ENCODE peak calls at places on chromosomes 4 and X, in four cellular contexts. One of them, this sample, is unnamed.

GRCh38 chr4:78493731-78494130 is 57.8 kb upstream of the ANXA3 start:
- DNase-seq in HepG2: no peak
- DNase-seq in mucosa of descending colon: no peak
- DNase-seq in neuronal stem cell: no peak
- DNase-seq in this sample: no peak

GRCh38 chr4:88583643-88584470 is 8.4 kb upstream of the HERC3 start:
- DNase-seq in HepG2: no peak
- DNase-seq in mucosa of descending colon: no peak
- DNase-seq in neuronal stem cell: no peak
- DNase-seq in this sample: no peak

GRCh38 chr4:17773125-17773698 is 8.2 kb downstream of the FAM184B start:
- DNase-seq in HepG2: no peak
- DNase-seq in mucosa of descending colon: no peak
- DNase-seq in neuronal stem cell: no peak
- DNase-seq in this sample: no peak

GRCh38 chr4:139599594-139600374 is 43.8 kb upstream of the SETD7 start:
- DNase-seq in HepG2: peak; percentile 72
- DNase-seq in mucosa of descending colon: no peak
- DNase-seq in neuronal stem cell: no peak
- DNase-seq in this sample: peak; percentile 61

GRCh38 chr4:54065282-54066087 is 1.1 kb upstream of the CHIC2 start:
- DNase-seq in HepG2: no peak
- DNase-seq in mucosa of descending colon: peak; percentile 9
- DNase-seq in neuronal stem cell: no peak
- DNase-seq in this sample: peak; percentile 38

GRCh38 chr4:166400270-166400894 is 527.3 kb downstream of the TLL1 start:
- DNase-seq in HepG2: no peak
- DNase-seq in mucosa of descending colon: no peak
- DNase-seq in neuronal stem cell: no peak
- DNase-seq in this sample: no peak

GRCh38 chr4:76449824-76450223 is 14.8 kb downstream of the SHROOM3 start:
- DNase-seq in HepG2: no peak
- DNase-seq in mucosa of descending colon: no peak
- DNase-seq in neuronal stem cell: no peak
- DNase-seq in this sample: peak; percentile 20

GRCh38 chr4:3168029-3168428 is 80.9 kb upstream of the MSANTD1 start:
- DNase-seq in HepG2: no peak
- DNase-seq in mucosa of descending colon: no peak
- DNase-seq in neuronal stem cell: no peak
- DNase-seq in this sample: peak; percentile 30

GRCh38 chr4:123488916-123489315 is 92.3 kb downstream of the SPRY1 start:
- DNase-seq in HepG2: peak; percentile 80
- DNase-seq in mucosa of descending colon: no peak
- DNase-seq in neuronal stem cell: no peak
- DNase-seq in this sample: peak; percentile 95

GRCh38 chr4:140858897-140859296 is 102.7 kb upstream of the TBC1D9 start:
- DNase-seq in HepG2: no peak
- DNase-seq in mucosa of descending colon: no peak
- DNase-seq in neuronal stem cell: no peak
- DNase-seq in this sample: peak; percentile 57

GRCh38 chrX:118548831-118549230 is 53.2 kb downstream of the DOCK11 start:
- DNase-seq in HepG2: no peak
- DNase-seq in mucosa of descending colon: no peak
- DNase-seq in neuronal stem cell: no peak
- DNase-seq in this sample: no peak

GRCh38 chr4:81060587-81061339 is 30.3 kb downstream of the BMP3 start:
- DNase-seq in HepG2: no peak
- DNase-seq in mucosa of descending colon: no peak
- DNase-seq in neuronal stem cell: no peak
- DNase-seq in this sample: no peak

GRCh38 chrX:151711154-151711553 is 4.7 kb upstream of the FATE1 start:
- DNase-seq in HepG2: no peak
- DNase-seq in mucosa of descending colon: no peak
- DNase-seq in neuronal stem cell: no peak
- DNase-seq in this sample: no peak

GRCh38 chrX:42093756-42094155 is 170.4 kb upstream of the CASK start:
- DNase-seq in HepG2: no peak
- DNase-seq in mucosa of descending colon: no peak
- DNase-seq in neuronal stem cell: no peak
- DNase-seq in this sample: no peak

GRCh38 chr4:139191373-139191772 is 14.4 kb upstream of the ELF2 start:
- DNase-seq in HepG2: no peak
- DNase-seq in mucosa of descending colon: no peak
- DNase-seq in neuronal stem cell: no peak
- DNase-seq in this sample: no peak

GRCh38 chr4:176272799-176273198 is 3.8 kb upstream of the ASB5 start:
- DNase-seq in HepG2: no peak
- DNase-seq in mucosa of descending colon: no peak
- DNase-seq in neuronal stem cell: no peak
- DNase-seq in this sample: no peak

GRCh38 chr4:110484767-110485166 is 8.8 kb downstream of the ENPEP start:
- DNase-seq in HepG2: no peak
- DNase-seq in mucosa of descending colon: no peak
- DNase-seq in neuronal stem cell: no peak
- DNase-seq in this sample: peak; percentile 14

GRCh38 chrX:64152857-64153256 is 52.7 kb downstream of the AMER1 start:
- DNase-seq in HepG2: peak; percentile 30
- DNase-seq in mucosa of descending colon: no peak
- DNase-seq in neuronal stem cell: no peak
- DNase-seq in this sample: no peak

GRCh38 chr4:155025762-155026457 is 182.5 kb upstream of the NPY2R start:
- DNase-seq in HepG2: peak; percentile 48
- DNase-seq in mucosa of descending colon: peak; percentile 83
- DNase-seq in neuronal stem cell: peak; percentile 48
- DNase-seq in this sample: peak; percentile 36

GRCh38 chrX:41002021-41002420 is 83.2 kb upstream of the USP9X start:
- DNase-seq in HepG2: peak; percentile 64
- DNase-seq in mucosa of descending colon: no peak
- DNase-seq in neuronal stem cell: no peak
- DNase-seq in this sample: no peak

GRCh38 chr4:89070041-89070440 is 13.1 kb upstream of the FAM13A start:
- DNase-seq in HepG2: no peak
- DNase-seq in mucosa of descending colon: no peak
- DNase-seq in neuronal stem cell: no peak
- DNase-seq in this sample: no peak

GRCh38 chr4:124459196-124459921 is 253.2 kb downstream of the ANKRD50 start:
- DNase-seq in HepG2: no peak
- DNase-seq in mucosa of descending colon: no peak
- DNase-seq in neuronal stem cell: no peak
- DNase-seq in this sample: no peak

GRCh38 chrX:116824785-116825184 is 362.0 kb upstream of the CT83 start:
- DNase-seq in HepG2: no peak
- DNase-seq in mucosa of descending colon: no peak
- DNase-seq in neuronal stem cell: peak; percentile 3
- DNase-seq in this sample: no peak

GRCh38 chrX:18151157-18151556 is 69.5 kb downstream of the BEND2 start:
- DNase-seq in HepG2: no peak
- DNase-seq in mucosa of descending colon: no peak
- DNase-seq in neuronal stem cell: no peak
- DNase-seq in this sample: no peak

GRCh38 chr4:2812985-2813384 is 20.1 kb downstream of the SH3BP2 start:
- DNase-seq in HepG2: no peak
- DNase-seq in mucosa of descending colon: no peak
- DNase-seq in neuronal stem cell: no peak
- DNase-seq in this sample: no peak

GRCh38 chr4:11463707-11464106 is 35.0 kb upstream of the HS3ST1 start:
- DNase-seq in HepG2: no peak
- DNase-seq in mucosa of descending colon: no peak
- DNase-seq in neuronal stem cell: no peak
- DNase-seq in this sample: no peak

GRCh38 chrX:55778322-55778721 is 60.8 kb downstream of the RRAGB start:
- DNase-seq in HepG2: no peak
- DNase-seq in mucosa of descending colon: no peak
- DNase-seq in neuronal stem cell: no peak
- DNase-seq in this sample: no peak

GRCh38 chr4:36719425-36719824 is 438.0 kb downstream of the DTHD1 start:
- DNase-seq in HepG2: no peak
- DNase-seq in mucosa of descending colon: no peak
- DNase-seq in neuronal stem cell: no peak
- DNase-seq in this sample: no peak
- H3K4me3 ChIP-seq in HepG2: no peak overlapping the region
- H3K4me3 ChIP-seq in mucosa of descending colon: no peak overlapping the region
- H3K4me3 ChIP-seq in neuronal stem cell: no peak overlapping the region
- H3K4me3 ChIP-seq in this sample: no peak overlapping the region

GRCh38 chr4:8538076-8538702 is 42.0 kb upstream of the GPR78 start:
- DNase-seq in HepG2: no peak
- DNase-seq in mucosa of descending colon: no peak
- DNase-seq in neuronal stem cell: no peak
- DNase-seq in this sample: no peak

GRCh38 chr4:8536467-8536866 is 43.7 kb upstream of the GPR78 start:
- DNase-seq in HepG2: no peak
- DNase-seq in mucosa of descending colon: no peak
- DNase-seq in neuronal stem cell: no peak
- DNase-seq in this sample: no peak

GRCh38 chr4:8538703-8539567 is 41.3 kb upstream of the GPR78 start:
- DNase-seq in HepG2: peak; percentile 14
- DNase-seq in mucosa of descending colon: no peak
- DNase-seq in neuronal stem cell: no peak
- DNase-seq in this sample: peak; percentile 94

GRCh38 chr4:8534601-8535000 is 45.6 kb upstream of the GPR78 start:
- DNase-seq in HepG2: no peak
- DNase-seq in mucosa of descending colon: no peak
- DNase-seq in neuronal stem cell: no peak
- DNase-seq in this sample: no peak

DNA sequence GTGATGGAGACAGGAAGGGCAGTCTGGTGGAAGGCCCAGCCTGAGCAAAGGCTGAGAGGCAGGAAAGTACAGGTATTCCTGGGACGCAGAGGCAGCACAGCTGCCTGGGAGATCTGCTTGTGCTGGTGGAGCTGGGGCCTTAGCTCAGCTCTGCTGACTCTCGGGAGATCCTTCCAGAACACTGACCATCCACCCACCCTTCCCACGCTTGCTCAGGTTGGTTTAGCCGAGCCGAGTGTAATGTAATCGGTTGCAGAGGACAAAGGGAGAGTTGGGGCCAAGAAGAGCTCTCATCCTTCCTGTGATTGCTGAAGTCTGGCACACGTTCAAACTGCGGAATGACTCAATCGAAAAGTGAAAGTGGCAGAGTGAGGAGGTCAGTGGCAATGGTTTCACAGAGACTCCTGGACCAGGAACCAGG is 43.1 kb upstream of the GPR78 start:
- DNase-seq in HepG2: peak; percentile 42
- DNase-seq in mucosa of descending colon: peak; percentile 74
- DNase-seq in neuronal stem cell: no peak
- DNase-seq in this sample: peak; percentile 97
- H3K4me3 ChIP-seq in HepG2: no peak overlapping the region
- H3K4me3 ChIP-seq in mucosa of descending colon: no peak overlapping the region
- H3K4me3 ChIP-seq in neuronal stem cell: no peak overlapping the region
- H3K4me3 ChIP-seq in this sample: no peak overlapping the region

GRCh38 chrX:39818750-39819149 is 279.0 kb downstream of the BCOR start:
- DNase-seq in HepG2: no peak
- DNase-seq in mucosa of descending colon: no peak
- DNase-seq in neuronal stem cell: no peak
- DNase-seq in this sample: no peak

GRCh38 chrX:39821709-39822095 is 276.1 kb downstream of the BCOR start:
- DNase-seq in HepG2: no peak
- DNase-seq in mucosa of descending colon: no peak
- DNase-seq in neuronal stem cell: no peak
- DNase-seq in this sample: no peak

GRCh38 chrX:39822133-39822748 is 275.5 kb downstream of the BCOR start:
- DNase-seq in HepG2: no peak
- DNase-seq in mucosa of descending colon: no peak
- DNase-seq in neuronal stem cell: no peak
- DNase-seq in this sample: no peak

GRCh38 chrX:39821011-39821708 is 276.6 kb downstream of the BCOR start:
- DNase-seq in HepG2: no peak
- DNase-seq in mucosa of descending colon: no peak
- DNase-seq in neuronal stem cell: peak; percentile 51
- DNase-seq in this sample: no peak

GRCh38 chrX:39819921-39820849 is 277.6 kb downstream of the BCOR start:
- DNase-seq in HepG2: no peak
- DNase-seq in mucosa of descending colon: no peak
- DNase-seq in neuronal stem cell: no peak
- DNase-seq in this sample: no peak
- H3K4me3 ChIP-seq in HepG2: no peak overlapping the region
- H3K4me3 ChIP-seq in mucosa of descending colon: no peak overlapping the region
- H3K4me3 ChIP-seq in neuronal stem cell: no peak overlapping the region
- H3K4me3 ChIP-seq in this sample: no peak overlapping the region

GRCh38 chr4:134139188-134139587 is 62.4 kb downstream of the PABPC4L start:
- DNase-seq in HepG2: no peak
- DNase-seq in mucosa of descending colon: no peak
- DNase-seq in neuronal stem cell: no peak
- DNase-seq in this sample: no peak
- H3K4me3 ChIP-seq in HepG2: no peak overlapping the region
- H3K4me3 ChIP-seq in mucosa of descending colon: no peak overlapping the region
- H3K4me3 ChIP-seq in neuronal stem cell: no peak overlapping the region
- H3K4me3 ChIP-seq in this sample: no peak overlapping the region

This sample was measured in mammary epithelial cell.